ENCODE peak calls at places on chromosome 15, in nine cellular contexts. C is K562, D is SK-N-SH, K is transverse colon, Q is stomach, T is breast epithelium, P is spleen, R is GM23338, U is Panc1. Y is an unnamed sample.

GRCh38 chr15:48366574-48367312 is 35.5 kb downstream of the DUT start:
- DNase-seq in R (no peak), C (no peak), Q (no peak), K (no peak), U (no peak), T (no peak), P (no peak), D (no peak), Y (no peak)

GRCh38 chr15:82183121-82184031 is 79.2 kb downstream of the EFL1 start:
- DNase-seq in R (no peak), C (no peak), K (no peak), Q (no peak), P (no peak), T (no peak), U (no peak), D (no peak), Y (no peak)

GRCh38 chr15:86064326-86064725 is 15.3 kb upstream of the AGBL1 start:
- DNase-seq in U (no peak), P (no peak), C (no peak), Q (no peak), D (no peak), R (no peak), T (no peak), K (no peak), Y (no peak)

GRCh38 chr15:41774873-41775417 is 661 bp downstream of the MAPKBP1 start:
- DNase-seq in D (no peak), P (peak; percentile 73), C (no peak), Q (no peak), U (no peak), T (no peak), K (no peak), R (no peak), Y (no peak)

GRCh38 chr15:63063164-63063756 is 20.7 kb downstream of the TPM1 start:
- DNase-seq in R (no peak), D (no peak), P (no peak), Q (no peak), T (no peak), U (no peak), K (no peak), C (no peak), Y (no peak)

GRCh38 chr15:29289179-29289578 is 19.6 kb upstream of the NSMCE3 start:
- DNase-seq in T (no peak), D (no peak), K (no peak), C (no peak), U (no peak), P (no peak), R (no peak), Q (no peak), Y (no peak)

GRCh38 chr15:36332301-36332700 is 247.1 kb upstream of the CDIN1 start:
- DNase-seq in D (no peak), P (no peak), C (no peak), U (no peak), Q (no peak), R (no peak), K (no peak), T (no peak), Y (no peak)

GRCh38 chr15:33242165-33242564 is 47.7 kb upstream of the FMN1 start:
- DNase-seq in Q (no peak), P (no peak), T (no peak), U (no peak), R (peak; percentile 74), C (no peak), D (peak; percentile 7), K (no peak), Y (no peak)

GRCh38 chr15:67836477-67836876 is 3.4 kb downstream of the RNU6-1 start:
- DNase-seq in T (no peak), D (peak; percentile 76), C (peak; percentile 52), Q (peak; percentile 60), R (peak; percentile 85), P (peak; percentile 80), K (peak; percentile 62), U (no peak), Y (no peak)

DNA sequence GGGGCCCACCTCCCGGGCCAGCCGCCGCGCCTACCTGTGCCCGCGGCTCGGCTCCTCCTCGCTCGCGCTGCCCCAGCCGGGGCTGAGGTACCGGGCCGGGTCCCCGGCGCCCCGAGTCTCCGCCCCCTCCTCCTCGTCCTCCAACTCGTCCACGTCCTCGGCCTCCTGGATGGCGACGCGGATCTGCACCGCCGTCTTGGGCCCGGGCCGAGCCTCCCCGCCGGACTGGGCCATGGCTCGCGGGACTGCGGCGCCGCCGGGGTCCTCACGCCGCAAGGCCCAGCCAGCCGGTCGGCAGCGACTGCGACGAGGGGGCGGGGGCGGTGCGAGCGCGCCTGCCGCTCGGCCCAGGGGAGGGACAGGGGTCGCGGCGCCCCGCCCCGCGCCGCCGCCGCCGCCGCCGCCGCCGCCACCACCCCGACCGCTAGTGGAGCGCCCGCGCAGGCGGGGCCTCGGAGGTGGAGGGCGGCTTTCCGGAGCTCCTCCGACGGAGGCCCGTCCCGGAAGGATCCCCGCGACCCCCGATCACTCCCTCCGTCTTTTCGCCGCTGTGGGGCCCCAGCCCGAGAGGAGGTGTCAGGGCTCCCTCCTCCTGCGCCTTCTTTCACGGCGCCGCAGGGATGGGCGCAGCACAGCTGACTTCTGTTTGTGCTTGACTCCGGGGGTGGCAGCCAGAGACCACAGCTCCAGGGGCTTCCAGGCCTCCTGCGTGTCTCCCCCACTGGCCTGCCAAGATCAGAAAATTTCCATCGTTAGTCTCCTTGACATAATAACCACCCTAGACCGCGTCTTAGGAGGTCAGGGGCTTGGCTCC is at the start of gene LARP6:
- DNase-seq in T (peak; percentile 56), K (peak; percentile 27), R (peak; percentile 72), U (no peak), C (peak; percentile 15), P (no peak), Q (peak; percentile 67), D (peak; percentile 96), Y (no peak)
- TF ChIP-seq POLR2AphosphoS5 in T (no peak), K (no peak), R (peak; percentile 80), U (no peak), C (no peak), P (no peak), Q (peak; percentile 31), D (no peak), Y (no peak)

GRCh38 chr15:74212494-74212893 is 9.9 kb upstream of the STRA6 start:
- DNase-seq in K (no peak), R (no peak), T (no peak), P (no peak), D (no peak), Q (no peak), C (no peak), U (no peak), Y (no peak)
- H3K4me3 ChIP-seq in K (no peak overlapping the region), R (no peak overlapping the region), T (no peak overlapping the region), P (no peak overlapping the region), D (no peak overlapping the region), Q (no peak overlapping the region), C (no peak overlapping the region), U (no peak overlapping the region), Y (no peak overlapping the region)

GRCh38 chr15:70093070-70093469 is 4.6 kb downstream of the TLE3 start:
- DNase-seq in Q (no peak), R (no peak), T (no peak), C (no peak), U (no peak), D (no peak), P (peak; percentile 21), K (no peak), Y (no peak)

GRCh38 chr15:70092462-70092850 is 5.3 kb downstream of the TLE3 start:
- DNase-seq in P (no peak), U (no peak), Q (no peak), K (no peak), R (no peak), T (no peak), D (no peak), C (no peak), Y (no peak)

GRCh38 chr15:70094690-70095311 is 2.9 kb downstream of the TLE3 start:
- DNase-seq in C (no peak), T (no peak), U (no peak), D (no peak), K (no peak), Q (no peak), R (no peak), P (peak; percentile 50), Y (no peak)

GRCh38 chr15:70091649-70092461 is 5.9 kb downstream of the TLE3 start:
- DNase-seq in Q (peak; percentile 67), D (peak; percentile 81), R (no peak), U (no peak), K (peak; percentile 52), C (no peak), T (no peak), P (peak; percentile 37), Y (no peak)

DNA sequence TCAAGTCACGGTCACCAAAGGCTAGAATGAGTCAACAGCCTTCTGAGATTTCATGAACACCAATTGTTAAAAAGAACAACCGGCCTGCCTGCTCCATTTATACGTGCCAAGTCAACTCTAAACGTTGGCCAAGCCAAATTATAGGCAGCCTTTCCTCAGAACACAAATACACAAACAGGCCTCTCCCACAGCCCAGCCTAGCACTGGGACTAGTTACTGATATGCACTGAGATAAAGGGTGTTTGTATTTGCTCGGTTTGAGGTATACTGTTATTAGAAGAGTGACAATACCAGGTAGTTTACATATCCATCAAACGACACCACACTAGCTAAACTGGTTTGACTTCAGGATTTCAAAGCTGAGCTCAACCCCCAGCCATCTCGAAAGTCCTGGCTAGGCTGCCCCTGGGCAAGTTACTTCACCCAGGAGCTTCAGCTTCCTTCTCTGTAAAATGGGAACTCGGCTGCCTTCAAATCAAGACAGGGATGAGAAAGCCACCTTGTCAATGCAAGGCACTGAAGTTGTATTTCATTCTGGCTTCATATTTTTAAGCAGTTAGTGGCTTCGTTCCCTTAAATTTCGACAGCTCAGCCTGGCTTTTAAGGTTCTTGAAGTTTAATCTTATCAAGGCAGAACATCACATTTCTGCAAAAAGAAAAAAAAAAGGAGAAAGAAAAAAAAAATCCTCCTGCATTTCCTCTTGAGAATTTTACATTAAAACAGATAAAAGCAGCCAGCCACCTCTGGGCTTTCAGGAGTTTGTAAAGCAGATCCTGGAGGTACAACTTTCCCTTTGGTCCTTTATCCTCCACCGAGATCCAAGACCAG is 4.0 kb downstream of the TLE3 start:
- DNase-seq in K (peak; percentile 68), R (peak; percentile 79), U (no peak), Q (peak; percentile 85), C (no peak), T (peak; percentile 71), P (peak; percentile 61), D (no peak), Y (no peak)
- TF ChIP-seq POLR2AphosphoS5 in K (peak; percentile 20), R (peak; percentile 30), U (no peak), Q (peak; percentile 83), C (no peak), T (peak; percentile 34), P (no peak), D (no peak), Y (no peak)

GRCh38 chr15:101615986-101616848 is 36.0 kb downstream of the TM2D3 start:
- DNase-seq in T (no peak), R (peak; percentile 88), C (peak; percentile 93), U (no peak), Q (peak; percentile 56), K (peak; percentile 35), P (no peak), D (no peak), Y (no peak)

GRCh38 chr15:101614761-101615160 is 37.4 kb downstream of the TM2D3 start:
- DNase-seq in P (no peak), K (no peak), C (no peak), Q (no peak), D (no peak), U (no peak), R (no peak), T (no peak), Y (no peak)

GRCh38 chr15:101614001-101614585 is 38.1 kb downstream of the TM2D3 start:
- DNase-seq in D (peak; percentile 65), C (no peak), R (no peak), T (no peak), Q (no peak), K (no peak), P (no peak), U (no peak), Y (no peak)

GRCh38 chr15:101617390-101617965 is 34.7 kb downstream of the TM2D3 start:
- DNase-seq in K (no peak), Q (no peak), R (no peak), U (no peak), P (no peak), T (no peak), D (peak; percentile 44), C (no peak), Y (no peak)

GRCh38 chr15:101615414-101615985 is 36.7 kb downstream of the TM2D3 start:
- DNase-seq in U (no peak), T (no peak), D (no peak), K (no peak), C (no peak), R (no peak), P (no peak), Q (no peak), Y (no peak)
- H3K4me3 ChIP-seq in U (no peak overlapping the region), T (no peak overlapping the region), D (no peak overlapping the region), K (no peak overlapping the region), C (peak overlapping the region; percentile 17), R (peak overlapping the region; percentile 45), P (no peak overlapping the region), Q (no peak overlapping the region), Y (peak overlapping the region; percentile 62)